ENCODE peak calls at places on chromosomes 12 and 14, in four cellular contexts. One of them, this sample, is unnamed.

GRCh38 chr14:74029136-74029535 is 10.0 kb downstream of the BBOF1 start:
- DNase-seq in mesenchymal stem cell: no peak
- DNase-seq in trophoblast cell: peak; percentile 3
- DNase-seq in mammary epithelial cell: peak; percentile 60
- DNase-seq in this sample: no peak

GRCh38 chr14:105474478-105475268 is at the start of gene CRIP2:
- DNase-seq in mesenchymal stem cell: peak; percentile 63
- DNase-seq in trophoblast cell: peak; percentile 68
- DNase-seq in mammary epithelial cell: peak; percentile 47
- DNase-seq in this sample: no peak

GRCh38 chr12:66735275-66735674 is 56.4 kb upstream of the GRIP1 start:
- DNase-seq in mesenchymal stem cell: no peak
- DNase-seq in trophoblast cell: no peak
- DNase-seq in mammary epithelial cell: no peak
- DNase-seq in this sample: no peak

GRCh38 chr14:84003316-84003715 is 1526.6 kb upstream of the FLRT2 start:
- DNase-seq in mesenchymal stem cell: no peak
- DNase-seq in trophoblast cell: no peak
- DNase-seq in mammary epithelial cell: no peak
- DNase-seq in this sample: no peak

GRCh38 chr12:11513288-11513687 is 117.9 kb upstream of the PRB2 start:
- DNase-seq in mesenchymal stem cell: no peak
- DNase-seq in trophoblast cell: peak; percentile 8
- DNase-seq in mammary epithelial cell: no peak
- DNase-seq in this sample: no peak

GRCh38 chr14:81684696-81685095 is 151.0 kb upstream of the SEL1L start:
- DNase-seq in mesenchymal stem cell: no peak
- DNase-seq in trophoblast cell: no peak
- DNase-seq in mammary epithelial cell: no peak
- DNase-seq in this sample: no peak

GRCh38 chr12:107650977-107651376 is 34.6 kb upstream of the PWP1 start:
- DNase-seq in mesenchymal stem cell: no peak
- DNase-seq in trophoblast cell: no peak
- DNase-seq in mammary epithelial cell: no peak
- DNase-seq in this sample: no peak

GRCh38 chr12:59651230-59651920 is 55.5 kb downstream of the SLC16A7 start:
- DNase-seq in mesenchymal stem cell: peak; percentile 32
- DNase-seq in trophoblast cell: peak; percentile 83
- DNase-seq in mammary epithelial cell: peak; percentile 47
- DNase-seq in this sample: no peak

GRCh38 chr14:101719045-101719645 is 42.4 kb upstream of the PPP2R5C start:
- DNase-seq in mesenchymal stem cell: no peak
- DNase-seq in trophoblast cell: no peak
- DNase-seq in mammary epithelial cell: no peak
- DNase-seq in this sample: no peak

GRCh38 chr12:607541-608001 is 55.7 kb downstream of the NINJ2 start:
- DNase-seq in mesenchymal stem cell: no peak
- DNase-seq in trophoblast cell: peak; percentile 77
- DNase-seq in mammary epithelial cell: peak; percentile 64
- DNase-seq in this sample: no peak
- H3K27ac ChIP-seq in mesenchymal stem cell: no peak overlapping the region
- H3K27ac ChIP-seq in trophoblast cell: no peak overlapping the region
- H3K27ac ChIP-seq in mammary epithelial cell: no peak overlapping the region
- H3K27ac ChIP-seq in this sample: no peak overlapping the region

GRCh38 chr12:51391047-51391837 is at the start of gene GALNT6:
- DNase-seq in mesenchymal stem cell: peak; percentile 50
- DNase-seq in trophoblast cell: peak; percentile 73
- DNase-seq in mammary epithelial cell: peak; percentile 39
- DNase-seq in this sample: peak; percentile 86

GRCh38 chr12:51390457-51391046 is 654 bp downstream of the GALNT6 start:
- DNase-seq in mesenchymal stem cell: no peak
- DNase-seq in trophoblast cell: peak; percentile 94
- DNase-seq in mammary epithelial cell: no peak
- DNase-seq in this sample: peak; percentile 32

GRCh38 chr12:51395283-51396230 is 4.4 kb upstream of the GALNT6 start:
- DNase-seq in mesenchymal stem cell: no peak
- DNase-seq in trophoblast cell: no peak
- DNase-seq in mammary epithelial cell: no peak
- DNase-seq in this sample: peak; percentile 49

GRCh38 chr12:51392556-51393237 is 1.5 kb upstream of the GALNT6 start:
- DNase-seq in mesenchymal stem cell: peak; percentile 89
- DNase-seq in trophoblast cell: peak; percentile 95
- DNase-seq in mammary epithelial cell: no peak
- DNase-seq in this sample: peak; percentile 72

DNA sequence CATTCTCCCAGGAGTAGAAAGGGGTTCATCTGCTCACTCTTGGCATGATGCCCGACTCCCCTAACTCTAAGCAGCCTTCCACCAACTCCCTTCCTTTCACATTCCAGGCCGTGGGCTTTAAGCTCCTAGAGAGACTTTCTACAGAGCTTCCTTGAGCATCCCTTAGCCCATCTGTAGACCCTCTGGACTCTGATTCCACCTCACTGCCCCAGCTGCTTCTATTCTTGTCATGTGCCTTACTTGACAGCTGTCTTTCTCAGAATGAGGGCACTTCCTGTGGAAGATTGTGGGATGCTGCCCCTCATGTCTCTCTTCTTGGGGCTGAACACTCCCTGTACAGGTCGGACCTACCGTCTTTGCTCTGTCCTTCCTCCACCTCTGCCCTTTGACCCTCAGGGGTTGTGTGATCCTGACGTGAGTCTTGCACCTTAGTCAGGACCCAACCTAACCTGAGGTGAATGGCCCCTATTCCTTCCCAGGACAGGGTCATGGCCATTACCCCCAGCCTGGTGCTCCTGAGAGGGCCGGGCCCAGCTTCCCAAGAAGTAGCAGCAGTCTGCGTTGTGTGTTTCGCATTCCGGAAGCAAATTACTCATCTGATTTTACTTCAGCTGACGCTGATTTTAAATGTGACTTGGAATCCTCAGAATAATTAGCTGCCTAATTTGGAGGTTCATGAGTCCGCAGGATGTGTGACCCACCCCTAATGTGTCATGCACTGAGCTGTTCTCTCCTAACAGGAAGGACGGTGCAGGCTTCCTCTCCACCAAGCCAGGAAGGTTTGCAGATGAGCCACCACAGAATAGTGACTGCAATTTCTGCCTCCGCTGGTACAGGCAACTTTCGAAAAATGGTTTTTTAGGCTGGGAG is 2.7 kb upstream of the GALNT6 start:
- DNase-seq in mesenchymal stem cell: peak; percentile 93
- DNase-seq in trophoblast cell: peak; percentile 47
- DNase-seq in mammary epithelial cell: peak; percentile 42
- DNase-seq in this sample: peak; percentile 72
- H3K9ac ChIP-seq in mesenchymal stem cell: no peak overlapping the region
- H3K9ac ChIP-seq in trophoblast cell: no peak overlapping the region
- H3K9ac ChIP-seq in mammary epithelial cell: no peak overlapping the region
- H3K9ac ChIP-seq in this sample: peak overlapping the region; percentile 15

GRCh38 chr14:104421892-104422291 is 157.7 kb upstream of the C14orf180 start:
- DNase-seq in mesenchymal stem cell: no peak
- DNase-seq in trophoblast cell: no peak
- DNase-seq in mammary epithelial cell: no peak
- DNase-seq in this sample: no peak

GRCh38 chr14:104423715-104424405 is 155.7 kb upstream of the C14orf180 start:
- DNase-seq in mesenchymal stem cell: no peak
- DNase-seq in trophoblast cell: no peak
- DNase-seq in mammary epithelial cell: no peak
- DNase-seq in this sample: no peak

GRCh38 chr14:104422301-104423223 is 157.0 kb upstream of the C14orf180 start:
- DNase-seq in mesenchymal stem cell: no peak
- DNase-seq in trophoblast cell: no peak
- DNase-seq in mammary epithelial cell: no peak
- DNase-seq in this sample: no peak

GRCh38 chr14:104424406-104425072 is 155.0 kb upstream of the C14orf180 start:
- DNase-seq in mesenchymal stem cell: no peak
- DNase-seq in trophoblast cell: no peak
- DNase-seq in mammary epithelial cell: no peak
- DNase-seq in this sample: no peak

DNA sequence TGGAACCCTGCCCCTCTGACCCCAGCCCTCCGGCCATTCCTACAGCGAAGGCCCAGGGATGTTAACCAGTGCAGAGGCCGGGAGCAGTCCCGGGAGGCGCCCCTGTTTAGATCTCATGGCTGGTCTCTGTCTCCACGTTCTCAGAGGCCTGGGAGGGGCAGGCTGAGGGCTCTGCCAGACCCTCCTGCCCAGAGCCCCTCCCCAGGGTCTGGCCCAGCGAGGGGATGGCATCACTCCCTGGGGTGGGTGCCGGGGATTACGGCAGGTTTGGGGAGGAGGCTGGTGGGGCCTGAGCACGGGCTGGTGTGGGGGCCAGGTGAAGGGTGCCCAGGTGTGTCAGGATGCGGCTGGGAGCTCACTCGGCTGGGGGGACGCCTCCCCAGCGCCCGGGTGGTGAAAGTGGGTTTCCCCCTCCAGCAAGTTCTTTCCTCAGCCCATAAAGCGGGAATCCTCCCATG is 156.3 kb upstream of the C14orf180 start:
- DNase-seq in mesenchymal stem cell: no peak
- DNase-seq in trophoblast cell: no peak
- DNase-seq in mammary epithelial cell: no peak
- DNase-seq in this sample: no peak
- H3K4me2 ChIP-seq in mesenchymal stem cell: no peak overlapping the region
- H3K4me2 ChIP-seq in trophoblast cell: no peak overlapping the region
- H3K4me2 ChIP-seq in mammary epithelial cell: no peak overlapping the region
- H3K4me2 ChIP-seq in this sample: no peak overlapping the region

GRCh38 chr14:100246809-100247428 is 8.0 kb downstream of the YY1 start:
- DNase-seq in mesenchymal stem cell: peak; percentile 71
- DNase-seq in trophoblast cell: peak; percentile 81
- DNase-seq in mammary epithelial cell: peak; percentile 47
- DNase-seq in this sample: no peak
- H3K27ac ChIP-seq in mesenchymal stem cell: peak overlapping the region; percentile 14
- H3K27ac ChIP-seq in trophoblast cell: no peak overlapping the region
- H3K27ac ChIP-seq in mammary epithelial cell: no peak overlapping the region
- H3K27ac ChIP-seq in this sample: no peak overlapping the region

DNA sequence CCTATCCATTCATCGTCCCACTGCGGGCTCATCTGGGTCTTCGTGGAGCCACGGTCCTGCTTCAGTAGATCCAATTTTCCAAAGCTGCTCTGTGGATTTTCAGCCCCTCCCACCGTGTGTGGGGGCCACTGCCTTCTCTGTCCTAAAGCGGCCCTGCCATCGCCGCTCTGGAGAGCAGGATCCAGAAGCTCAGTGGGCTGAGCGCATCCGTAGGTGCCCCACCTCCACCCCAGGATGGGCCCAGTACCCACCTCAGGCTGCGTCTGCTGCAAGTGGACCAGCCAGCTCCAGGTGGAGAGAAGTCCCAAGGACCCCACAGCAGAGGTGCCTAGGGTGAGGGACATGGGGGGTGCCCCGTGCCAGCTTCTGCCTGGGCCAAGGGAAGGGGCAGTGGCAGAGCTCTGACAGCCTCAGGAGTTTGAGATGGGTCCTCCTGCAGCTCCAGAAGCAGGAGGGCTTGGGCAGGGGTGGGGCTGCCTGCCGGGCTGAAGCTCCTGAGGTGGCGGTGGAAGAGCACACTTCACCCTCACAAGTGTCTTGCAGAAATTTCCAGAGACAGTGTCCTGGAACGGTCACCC is 148.1 kb upstream of the C14orf180 start:
- DNase-seq in mesenchymal stem cell: no peak
- DNase-seq in trophoblast cell: no peak
- DNase-seq in mammary epithelial cell: no peak
- DNase-seq in this sample: no peak
- H3K9ac ChIP-seq in mesenchymal stem cell: no peak overlapping the region
- H3K9ac ChIP-seq in trophoblast cell: no peak overlapping the region
- H3K9ac ChIP-seq in mammary epithelial cell: no peak overlapping the region
- H3K9ac ChIP-seq in this sample: no peak overlapping the region

GRCh38 chr12:6569786-6570185 is 1.7 kb upstream of the NOP2 start:
- DNase-seq in mesenchymal stem cell: no peak
- DNase-seq in trophoblast cell: no peak
- DNase-seq in mammary epithelial cell: no peak
- DNase-seq in this sample: no peak
- H3K4me2 ChIP-seq in mesenchymal stem cell: no peak overlapping the region
- H3K4me2 ChIP-seq in trophoblast cell: no peak overlapping the region
- H3K4me2 ChIP-seq in mammary epithelial cell: no peak overlapping the region
- H3K4me2 ChIP-seq in this sample: peak overlapping the region; percentile 71

GRCh38 chr14:69001375-69001774 is 22.3 kb upstream of the ACTN1 start:
- DNase-seq in mesenchymal stem cell: no peak
- DNase-seq in trophoblast cell: peak; percentile 26
- DNase-seq in mammary epithelial cell: peak; percentile 43
- DNase-seq in this sample: no peak

GRCh38 chr14:69002069-69002468 is 23.0 kb upstream of the ACTN1 start:
- DNase-seq in mesenchymal stem cell: peak; percentile 61
- DNase-seq in trophoblast cell: peak; percentile 85
- DNase-seq in mammary epithelial cell: peak; percentile 17
- DNase-seq in this sample: no peak

GRCh38 chr14:69005432-69006148 is 26.5 kb upstream of the ACTN1 start:
- DNase-seq in mesenchymal stem cell: peak; percentile 97
- DNase-seq in trophoblast cell: peak; percentile 57
- DNase-seq in mammary epithelial cell: peak; percentile 88
- DNase-seq in this sample: no peak

GRCh38 chr14:69004731-69005431 is 25.8 kb upstream of the ACTN1 start:
- DNase-seq in mesenchymal stem cell: no peak
- DNase-seq in trophoblast cell: no peak
- DNase-seq in mammary epithelial cell: no peak
- DNase-seq in this sample: no peak

GRCh38 chr14:69003626-69004025 is 24.5 kb upstream of the ACTN1 start:
- DNase-seq in mesenchymal stem cell: no peak
- DNase-seq in trophoblast cell: no peak
- DNase-seq in mammary epithelial cell: no peak
- DNase-seq in this sample: no peak
- H3K27ac ChIP-seq in mesenchymal stem cell: no peak overlapping the region
- H3K27ac ChIP-seq in trophoblast cell: no peak overlapping the region
- H3K27ac ChIP-seq in mammary epithelial cell: no peak overlapping the region
- H3K27ac ChIP-seq in this sample: no peak overlapping the region